ENCODE peak calls at places on chromosomes 13 and 19, in four cellular contexts. C, N, G and X are unnamed samples.

GRCh38 chr19:49988007-49988406 is 27.0 kb upstream of the SIGLEC11 start:
- DNase-seq in C (no peak), N (no peak), G (no peak), X (no peak)

GRCh38 chr19:7292950-7293794 is 1.0 kb downstream of the INSR start:
- DNase-seq in G (no peak), C (peak; percentile 26), N (no peak), X (peak; percentile 39)

GRCh38 chr19:18839465-18840287 is 7.9 kb downstream of the UPF1 start:
- DNase-seq in G (no peak), N (no peak), C (no peak), X (peak; percentile 43)

GRCh38 chr19:799076-799881 is 2.0 kb downstream of the PTBP1 start:
- DNase-seq in G (peak; percentile 23), N (no peak), C (no peak), X (peak; percentile 56)

GRCh38 chr19:11587302-11587972 is 9.8 kb upstream of the ZNF627 start:
- DNase-seq in G (peak; percentile 82), C (peak; percentile 81), N (peak; percentile 76), X (peak; percentile 85)

GRCh38 chr19:15400521-15401396 is 18.0 kb downstream of the AKAP8L start:
- DNase-seq in G (no peak), N (no peak), C (no peak), X (no peak)

GRCh38 chr19:16381756-16382401 is 57.3 kb downstream of the KLF2 start:
- DNase-seq in G (no peak), N (peak; percentile 18), C (no peak), X (no peak)

GRCh38 chr19:17311455-17312248 is 2.3 kb downstream of the DDA1 start:
- DNase-seq in G (no peak), N (no peak), C (no peak), X (no peak)

GRCh38 chr13:64263285-64263684 is 2847.6 kb upstream of the PCDH20 start:
- DNase-seq in G (no peak), C (no peak), N (no peak), X (no peak)

GRCh38 chr19:51976852-51977251 is 9.8 kb downstream of the ZNF350 start:
- DNase-seq in N (no peak), C (no peak), G (no peak), X (peak; percentile 28)

GRCh38 chr19:2806736-2807378 is 12.8 kb upstream of the ZNF554 start:
- DNase-seq in C (no peak), N (no peak), G (no peak), X (no peak)

GRCh38 chr19:1566392-1567115 is 1.6 kb downstream of the MEX3D start:
- DNase-seq in C (no peak), N (peak; percentile 85), G (no peak), X (peak; percentile 89)

GRCh38 chr13:99065250-99066015 is 87.6 kb upstream of the DOCK9 start:
- DNase-seq in G (no peak), N (no peak), C (no peak), X (no peak)

GRCh38 chr13:40352807-40353562 is 313.5 kb downstream of the FOXO1 start:
- DNase-seq in N (peak; percentile 8), G (no peak), C (no peak), X (no peak)

GRCh38 chr19:10580979-10581631 is 6.0 kb downstream of the AP1M2 start:
- DNase-seq in C (peak; percentile 92), G (peak; percentile 93), N (peak; percentile 86), X (peak; percentile 100)

GRCh38 chr19:17673937-17674799 is 14.0 kb downstream of the UNC13A start:
- DNase-seq in N (no peak), G (no peak), C (no peak), X (no peak)

GRCh38 chr19:47729468-47729798 is 15.9 kb upstream of the NOP53 start:
- DNase-seq in N (no peak), C (no peak), G (no peak), X (peak; percentile 66)

GRCh38 chr13:47049276-47049989 is 152.6 kb upstream of the HTR2A start:
- DNase-seq in N (no peak), C (no peak), G (no peak), X (no peak)

GRCh38 chr19:5498817-5499535 is 43.8 kb downstream of the ZNRF4 start:
- DNase-seq in G (no peak), C (no peak), N (no peak), X (peak; percentile 87)

GRCh38 chr13:35514801-35515502 is 38.5 kb upstream of the MAB21L1 start:
- DNase-seq in G (no peak), C (no peak), N (no peak), X (peak; percentile 42)

GRCh38 chr19:40604647-40605200 is 3.6 kb downstream of the LTBP4 start:
- DNase-seq in C (peak; percentile 24), G (peak; percentile 22), N (no peak), X (no peak)

GRCh38 chr19:49801966-49802661 is 11.0 kb downstream of the FUZ start:
- DNase-seq in G (no peak), N (peak; percentile 92), C (no peak), X (peak; percentile 93)

GRCh38 chr13:36858285-36858684 is 39.3 kb downstream of the RFXAP start:
- DNase-seq in N (no peak), G (no peak), C (no peak), X (peak; percentile 87)

GRCh38 chr13:34748078-34748477 is 194.0 kb upstream of the NBEA start:
- DNase-seq in N (no peak), G (no peak), C (no peak), X (no peak)

GRCh38 chr13:27542220-27542619 is 78.1 kb downstream of the LNX2 start:
- DNase-seq in C (no peak), G (no peak), N (no peak), X (no peak)

GRCh38 chr13:111924676-111925075 is 142.3 kb upstream of the SOX1 start:
- DNase-seq in C (no peak), G (no peak), N (no peak), X (no peak)

GRCh38 chr13:113952983-113953520 is 20.8 kb downstream of the C13orf46 start:
- DNase-seq in C (no peak), N (no peak), G (no peak), X (no peak)

GRCh38 chr13:21104199-21105019 is 43.0 kb upstream of the LATS2 start:
- DNase-seq in N (no peak), C (no peak), G (no peak), X (peak; percentile 35)

GRCh38 chr13:110883539-110883938 is 31.3 kb downstream of the ANKRD10 start:
- DNase-seq in G (no peak), C (no peak), N (no peak), X (no peak)

GRCh38 chr19:3604987-3605343 is 1.7 kb downstream of the TBXA2R start:
- DNase-seq in G (peak; percentile 29), C (peak; percentile 63), N (no peak), X (no peak)